ENCODE peak calls at places on chromosomes 1 and 21, in six cellular contexts. B, Y, E, Z, D and V are unnamed samples.

GRCh38 chr1:2344744-2345296 is 46.5 kb downstream of the MORN1 start:
- DNase-seq in Y (no peak), Z (peak; percentile 40), E (no peak), B (no peak), D (no peak), V (no peak)

GRCh38 chr1:27179373-27179772 is 24.4 kb upstream of the SLC9A1 start:
- DNase-seq in Y (no peak), Z (no peak), D (no peak), E (no peak), B (no peak), V (no peak)

GRCh38 chr1:235820059-235820458 is 46.6 kb downstream of the LYST start:
- DNase-seq in B (no peak), Y (no peak), D (no peak), E (peak; percentile 29), Z (no peak), V (no peak)

GRCh38 chr1:63617450-63617849 is 24.2 kb downstream of the PGM1 start:
- DNase-seq in E (no peak), Z (no peak), B (no peak), Y (no peak), D (no peak), V (no peak)

GRCh38 chr1:20903452-20903851 is 116.3 kb upstream of the HP1BP3 start:
- DNase-seq in Z (no peak), E (no peak), B (no peak), D (no peak), Y (no peak), V (no peak)

GRCh38 chr1:95532335-95532734 is 298.3 kb downstream of the RWDD3 start:
- DNase-seq in D (no peak), B (no peak), Z (no peak), Y (no peak), E (no peak), V (no peak)

GRCh38 chr1:26828352-26829093 is 2.0 kb downstream of the ZDHHC18 start:
- DNase-seq in D (peak; percentile 50), Z (peak; percentile 86), E (no peak), Y (no peak), B (no peak), V (no peak)

GRCh38 chr1:42312576-42313212 is 22.3 kb downstream of the FOXJ3 start:
- DNase-seq in B (no peak), Y (no peak), Z (no peak), E (no peak), D (no peak), V (peak; percentile 58)

GRCh38 chr1:12173631-12174121 is 6.9 kb downstream of the TNFRSF1B start:
- DNase-seq in E (no peak), Z (peak; percentile 93), D (peak; percentile 82), B (no peak), Y (no peak), V (no peak)

DNA sequence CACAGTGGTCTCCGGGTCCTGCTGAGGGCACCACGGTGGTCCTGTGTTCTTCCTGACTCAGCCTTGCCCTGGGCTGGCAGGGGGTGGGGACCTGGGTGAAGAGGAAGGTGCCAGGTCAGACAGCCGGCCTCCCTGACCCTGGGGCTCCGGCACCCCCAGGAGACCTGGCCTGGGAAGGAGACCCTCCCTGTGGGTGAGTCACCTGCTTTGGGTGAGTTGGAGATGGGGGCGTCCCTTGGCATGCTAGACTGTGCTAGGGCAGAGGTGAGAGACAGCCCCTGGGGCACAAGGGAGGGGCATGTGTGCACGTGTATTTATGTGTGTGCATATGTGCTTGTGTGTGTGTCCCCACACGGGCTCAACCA is 23.4 kb downstream of the SPSB1 start:
- DNase-seq in E (no peak), D (no peak), Y (no peak), B (no peak), Z (no peak), V (no peak)
- TF ChIP-seq POLR2A in E (no peak), D (no peak), Y (no peak), B (no peak), Z (no peak), V (no peak)

GRCh38 chr21:25568230-25568629 is 39.1 kb downstream of the MRPL39 start:
- DNase-seq in D (peak; percentile 48), Z (peak; percentile 82), Y (no peak), E (no peak), B (no peak), V (no peak)
- TF ChIP-seq POLR2AphosphoS5 in D (no peak), Z (no peak), Y (no peak), E (no peak), B (peak; percentile 99), V (no peak)

DNA sequence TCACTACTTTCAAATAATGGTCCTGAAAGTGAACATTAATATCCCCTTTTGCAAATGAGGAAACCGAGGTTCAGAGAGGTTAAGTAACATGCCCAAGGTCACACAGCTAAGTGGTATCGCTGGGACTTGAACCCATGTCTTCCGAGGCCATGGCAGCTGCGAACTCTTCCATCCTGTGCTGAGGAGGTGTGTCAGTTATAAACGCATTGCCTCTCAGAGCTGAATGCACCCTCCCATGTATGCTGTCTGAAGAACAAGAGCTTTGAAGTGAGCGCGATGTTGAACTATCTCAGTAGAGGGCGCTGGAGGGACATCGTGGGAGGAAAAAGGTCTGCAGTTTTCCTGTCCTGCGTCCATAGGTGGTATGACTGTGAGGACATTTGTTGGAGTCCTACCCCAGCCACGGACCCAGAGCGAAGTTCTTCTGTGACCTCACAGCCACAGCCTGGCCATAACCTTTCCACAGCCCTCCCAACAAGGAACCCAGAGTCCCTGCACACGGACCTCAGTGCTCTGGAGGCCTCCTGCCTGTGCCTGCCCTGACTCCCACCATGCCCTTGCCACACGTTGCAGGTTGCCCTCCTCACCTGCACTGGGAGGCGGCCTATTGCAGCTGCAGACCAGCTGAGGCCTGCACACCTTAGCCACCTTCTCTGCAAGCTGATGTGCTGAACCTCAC is 7.5 kb downstream of the MYOC start:
- DNase-seq in D (peak; percentile 86), B (peak; percentile 27), E (peak; percentile 87), Z (no peak), Y (peak; percentile 91), V (peak; percentile 73)
- TF ChIP-seq POLR2A in D (no peak), B (no peak), E (no peak), Z (no peak), Y (no peak), V (no peak)

GRCh38 chr1:153990468-153991150 is at the start of gene RPS27:
- DNase-seq in D (peak; percentile 92), E (peak; percentile 98), Z (peak; percentile 92), Y (peak; percentile 98), B (peak; percentile 78), V (peak; percentile 89)

GRCh38 chr1:153985984-153986761 is at the start of gene RAB13:
- DNase-seq in Y (peak; percentile 61), Z (peak; percentile 88), D (peak; percentile 89), B (no peak), E (peak; percentile 81), V (peak; percentile 83)

GRCh38 chr1:153984125-153984899 is 1.8 kb downstream of the RAB13 start:
- DNase-seq in Y (no peak), D (no peak), E (no peak), Z (no peak), B (no peak), V (no peak)

GRCh38 chr1:153987621-153988020 is 1.5 kb upstream of the RAB13 start:
- DNase-seq in D (no peak), B (no peak), E (no peak), Y (no peak), Z (no peak), V (no peak)

DNA sequence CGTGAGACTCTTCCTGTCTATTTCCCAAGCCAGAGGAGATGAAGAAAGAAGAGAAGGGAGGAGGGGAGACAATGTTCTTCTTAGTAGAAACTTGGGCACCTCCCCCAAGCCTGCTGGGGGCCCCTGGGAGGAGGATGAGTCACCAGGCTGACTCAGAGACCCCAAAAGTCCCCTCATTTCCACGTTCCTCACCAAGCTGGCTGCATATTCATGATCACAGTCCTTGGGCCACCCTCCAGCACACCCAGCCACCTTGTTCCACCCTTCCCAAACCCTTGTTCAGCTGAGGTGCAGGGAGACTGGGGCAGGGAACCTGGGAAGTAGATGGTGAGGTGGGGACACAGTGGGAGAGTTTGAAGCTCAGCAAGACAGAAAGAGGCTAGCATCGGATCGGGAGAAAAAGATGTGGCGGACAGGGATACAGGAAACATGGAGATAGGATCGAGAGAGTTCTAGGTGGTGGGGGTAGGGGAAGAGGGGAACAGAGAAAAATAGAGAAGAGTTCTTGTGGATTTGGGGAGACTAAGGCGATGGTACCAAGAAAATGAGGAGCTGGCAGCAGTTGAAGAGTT is 712 bp downstream of the RAB13 start:
- DNase-seq in B (no peak), Y (no peak), E (no peak), Z (no peak), D (peak; percentile 36), V (no peak)
- TF ChIP-seq POLR2AphosphoS5 in B (peak; percentile 58), Y (no peak), E (no peak), Z (no peak), D (no peak), V (peak; percentile 70)

GRCh38 chr1:24850353-24850905 is 79.6 kb downstream of the RUNX3 start:
- DNase-seq in B (no peak), Y (no peak), E (no peak), Z (no peak), D (no peak), V (no peak)

GRCh38 chr1:24849653-24850295 is 80.3 kb downstream of the RUNX3 start:
- DNase-seq in Y (no peak), E (no peak), B (no peak), Z (no peak), D (peak; percentile 42), V (no peak)

GRCh38 chr1:24853656-24854055 is 76.4 kb downstream of the RUNX3 start:
- DNase-seq in E (no peak), D (no peak), B (no peak), Z (no peak), Y (no peak), V (no peak)

DNA sequence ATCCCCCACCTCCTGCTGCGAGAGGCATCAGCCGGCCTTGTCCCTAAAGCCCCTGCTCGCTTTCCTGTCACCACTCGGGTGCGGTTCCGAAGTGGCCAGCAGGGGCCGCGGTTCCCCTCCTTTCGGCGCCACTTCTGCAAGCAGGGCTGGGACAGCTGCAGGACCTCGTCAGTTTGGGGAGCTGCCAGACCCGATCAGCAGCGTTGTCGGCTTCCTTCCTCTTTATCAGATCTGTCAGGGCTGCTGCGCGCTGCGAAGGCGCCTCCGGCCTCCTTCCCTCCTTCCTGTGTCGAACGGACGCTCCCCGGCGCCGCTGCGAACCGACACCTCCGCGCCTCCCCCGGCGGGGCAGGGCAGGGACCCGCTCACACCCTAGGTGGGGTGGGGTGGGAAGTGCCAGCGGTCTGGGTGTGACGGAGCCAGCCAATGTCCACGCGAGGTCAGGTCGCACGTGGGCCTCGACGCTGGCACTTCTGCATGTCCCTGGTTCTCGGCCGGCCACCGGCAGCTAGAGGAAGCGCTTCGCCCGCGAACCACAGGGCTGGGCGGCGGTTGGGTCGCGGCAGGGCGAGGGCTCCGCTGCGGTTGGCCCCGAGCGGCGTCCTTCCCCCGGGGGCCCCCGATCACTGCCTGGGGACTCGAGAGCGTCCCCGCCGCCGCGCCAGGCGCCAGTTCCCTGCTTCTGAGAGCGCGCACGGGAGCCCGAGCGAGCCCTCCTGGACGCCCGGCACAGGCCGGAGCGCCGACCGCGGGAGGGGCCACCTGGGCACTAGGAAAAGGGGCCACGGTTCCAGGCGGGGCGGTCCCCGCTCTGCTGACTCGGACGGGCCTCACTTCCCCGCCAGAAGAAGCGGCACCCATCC is 81.8 kb downstream of the RUNX3 start:
- DNase-seq in E (peak; percentile 64), D (peak; percentile 95), Z (peak; percentile 98), B (peak; percentile 78), Y (peak; percentile 58), V (peak; percentile 88)
- TF ChIP-seq POLR2A in E (no peak), D (peak; percentile 47), Z (no peak), B (peak; percentile 75), Y (no peak), V (no peak)